ENCODE peak calls at places on chromosome 16, in seven cellular contexts. F, K, Q, P, A, Y and M are unnamed samples.

GRCh38 chr16:24013733-24014645 is 178.2 kb downstream of the PRKCB start:
- DNase-seq in Y (no peak), K (no peak), F (no peak), A (no peak), P (peak), Q (no peak), M (no peak)

GRCh38 chr16:23837553-23838308 is 1.9 kb downstream of the PRKCB start:
- DNase-seq in A (no peak), P (peak), Q (no peak), F (no peak), Y (no peak), K (no peak), M (no peak)

GRCh38 chr16:19884611-19885455 is at the start of gene GPRC5B:
- DNase-seq in Y (no peak), Q (peak), A (peak), K (no peak), P (peak), F (peak), M (no peak)

GRCh38 chr16:75491876-75492275 is 3.4 kb downstream of the CHST6 start:
- DNase-seq in Y (no peak), P (no peak), F (peak), Q (peak), A (peak), K (no peak), M (no peak)

GRCh38 chr16:3510410-3510809 is 9.6 kb downstream of the CLUAP1 start:
- DNase-seq in Q (no peak), Y (no peak), K (no peak), P (no peak), A (no peak), F (no peak), M (no peak)

GRCh38 chr16:4358831-4359561 is 7.9 kb upstream of the PAM16 start:
- DNase-seq in Q (peak), K (no peak), Y (no peak), F (peak), P (peak), A (peak), M (peak)

GRCh38 chr16:31071861-31072260 is 2.2 kb downstream of the ZNF668 start:
- DNase-seq in F (peak), A (no peak), P (no peak), Y (peak), K (no peak), Q (no peak), M (peak)

GRCh38 chr16:1398351-1398750 is 16.2 kb downstream of the UNKL start:
- DNase-seq in P (no peak), Q (no peak), K (no peak), F (no peak), Y (no peak), A (no peak), M (no peak)

GRCh38 chr16:12627394-12627793 is 176.3 kb downstream of the CPPED1 start:
- DNase-seq in Q (no peak), F (no peak), P (no peak), K (no peak), Y (no peak), A (no peak), M (no peak)

GRCh38 chr16:85018529-85019236 is 7.3 kb upstream of the ZDHHC7 start:
- DNase-seq in P (no peak), A (no peak), F (no peak), K (no peak), Y (no peak), Q (peak), M (no peak)

GRCh38 chr16:2912330-2913199 is 834 bp downstream of the FLYWCH1 start:
- DNase-seq in P (peak), K (no peak), Q (peak), F (peak), A (no peak), Y (no peak), M (no peak)